ENCODE peak calls at places on chromosomes 12 and 14, in nine cellular contexts. Q is AG04450, T is glutamatergic neuron, M is astrocyte of the spinal cord, O is heart left ventricle, K is endothelial cell, E is cardiac muscle cell, I is type B pancreatic cell, P is lower lobe of right lung. V is an unnamed sample.

GRCh38 chr12:49200882-49201594 is 12.2 kb upstream of the TUBA1A start:
- DNase-seq in P (no peak), T (no peak), M (peak; percentile 92), I (no peak), Q (no peak), O (no peak), K (no peak), E (peak; percentile 39), V (no peak)

GRCh38 chr14:61593330-61593729 is 102.0 kb upstream of the HIF1A start:
- DNase-seq in O (no peak), K (no peak), Q (no peak), T (no peak), E (no peak), P (no peak), I (no peak), M (no peak), V (no peak)

GRCh38 chr14:76962303-76962660 is 66.2 kb downstream of the IRF2BPL start:
- DNase-seq in T (no peak), K (no peak), M (no peak), O (no peak), P (no peak), E (no peak), I (no peak), Q (no peak), V (no peak)

GRCh38 chr14:61335876-61336275 is 14.5 kb downstream of the PRKCH start:
- DNase-seq in T (no peak), Q (no peak), P (no peak), I (no peak), O (no peak), E (no peak), K (no peak), M (no peak), V (no peak)

GRCh38 chr12:115867854-115868253 is 409.6 kb downstream of the MED13L start:
- DNase-seq in K (no peak), O (no peak), P (no peak), M (no peak), T (no peak), E (no peak), Q (no peak), I (no peak), V (no peak)

GRCh38 chr14:36582011-36582873 is at the start of gene NKX2-8:
- DNase-seq in E (peak; percentile 33), T (peak; percentile 22), K (peak; percentile 16), Q (no peak), I (no peak), P (peak; percentile 48), O (no peak), M (no peak), V (no peak)

GRCh38 chr14:99445916-99446315 is 34.7 kb downstream of the SETD3 start:
- DNase-seq in O (no peak), Q (no peak), E (no peak), T (no peak), K (no peak), M (no peak), P (no peak), I (no peak), V (no peak)

GRCh38 chr12:102562836-102563425 is 82.6 kb upstream of the IGF1 start:
- DNase-seq in K (peak; percentile 5), M (no peak), Q (no peak), T (no peak), O (no peak), I (no peak), E (no peak), P (no peak), V (no peak)

GRCh38 chr12:46366771-46367170 is 5.8 kb downstream of the SLC38A2 start:
- DNase-seq in P (no peak), M (no peak), Q (no peak), O (no peak), K (no peak), E (no peak), T (no peak), I (no peak), V (no peak)

GRCh38 chr14:64569108-64570045 is 19.6 kb downstream of the PPP1R36 start:
- DNase-seq in Q (no peak), E (no peak), P (no peak), T (no peak), K (no peak), O (peak; percentile 51), I (no peak), M (peak; percentile 74), V (no peak)

GRCh38 chr14:52950410-52950897 is 396 bp downstream of the FERMT2 start:
- DNase-seq in O (peak; percentile 55), P (peak; percentile 56), I (peak; percentile 78), M (peak; percentile 51), E (peak; percentile 62), Q (no peak), K (peak; percentile 58), T (peak; percentile 71), V (peak; percentile 61)

GRCh38 chr12:123055281-123055766 is 74.8 kb downstream of the ARL6IP4 start:
- DNase-seq in P (no peak), E (no peak), Q (no peak), I (no peak), T (no peak), O (no peak), K (no peak), M (peak; percentile 25), V (no peak)

GRCh38 chr12:56213878-56214277 is 7.8 kb downstream of the RNF41 start:
- DNase-seq in M (no peak), T (no peak), O (no peak), P (no peak), E (no peak), I (no peak), K (no peak), Q (no peak), V (no peak)

GRCh38 chr14:83347874-83348273 is 1814.2 kb upstream of the SEL1L start:
- DNase-seq in M (peak; percentile 4), O (no peak), Q (no peak), T (no peak), K (no peak), E (no peak), I (no peak), P (no peak), V (no peak)

GRCh38 chr12:121214855-121215745 is 5.2 kb downstream of the P2RX4 start:
- DNase-seq in I (no peak), O (no peak), M (peak; percentile 76), K (no peak), T (no peak), P (no peak), Q (peak; percentile 75), E (no peak), V (no peak)

GRCh38 chr12:67617619-67618018 is 30.9 kb upstream of the DYRK2 start:
- DNase-seq in Q (no peak), T (no peak), M (no peak), E (peak; percentile 40), I (no peak), P (no peak), K (no peak), O (no peak), V (no peak)

GRCh38 chr14:64038857-64039542 is 186.2 kb downstream of the SYNE2 start:
- DNase-seq in M (no peak), E (no peak), O (no peak), P (no peak), Q (no peak), I (no peak), K (no peak), T (no peak), V (no peak)

GRCh38 chr12:4743046-4743445 is 22.8 kb downstream of the GALNT8 start:
- DNase-seq in I (no peak), K (no peak), O (no peak), Q (no peak), P (no peak), T (no peak), E (no peak), M (no peak), V (no peak)
- TF ChIP-seq CTCF in I (no peak), K (no peak), O (no peak), Q (no peak), P (no peak), T (no peak), E (no peak), M (no peak), V (no peak)

GRCh38 chr12:65673732-65674131 is 150.6 kb upstream of the HMGA2 start:
- DNase-seq in I (no peak), P (no peak), O (no peak), E (no peak), Q (no peak), K (no peak), T (no peak), M (peak; percentile 59), V (no peak)
- TF ChIP-seq CTCF in I (no peak), P (no peak), O (no peak), E (peak; percentile 14), Q (peak; percentile 29), K (no peak), T (no peak), M (peak; percentile 17), V (no peak)

DNA sequence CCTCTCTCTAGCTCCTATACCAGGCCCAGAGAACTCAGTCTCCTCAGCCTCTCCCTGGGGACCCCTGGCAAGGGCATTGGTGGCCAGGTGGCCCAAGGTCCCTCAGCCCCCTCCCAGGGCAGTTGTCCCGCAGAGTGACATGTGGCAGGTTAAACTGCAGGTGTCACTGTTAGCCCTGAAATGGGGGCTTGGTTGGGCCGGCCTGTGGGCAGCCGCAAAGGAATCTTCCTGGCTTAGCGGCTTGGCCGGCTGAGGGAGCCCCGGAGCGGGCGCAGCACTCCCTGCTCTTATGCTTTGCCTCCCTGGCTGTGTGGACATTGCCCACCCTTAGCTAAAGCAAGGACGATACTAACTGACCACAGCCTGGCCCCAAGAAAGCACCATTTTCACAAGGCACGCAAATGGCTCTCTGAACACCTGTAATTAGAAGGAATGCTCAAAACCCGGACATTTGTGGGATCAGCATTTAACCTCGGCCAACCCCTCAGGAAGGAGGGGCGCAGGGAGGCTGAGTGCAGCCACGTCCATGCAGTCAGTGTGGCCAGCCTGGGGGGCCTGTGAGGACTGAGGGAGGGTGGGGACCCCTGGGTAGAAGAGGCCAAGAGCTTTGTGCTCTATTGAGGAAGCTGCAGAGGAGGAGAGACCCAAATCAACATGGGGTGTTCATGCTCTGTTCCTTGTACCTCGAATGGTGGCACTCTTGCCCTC is 82.2 kb downstream of the PAPOLA start:
- DNase-seq in T (peak; percentile 84), Q (no peak), M (no peak), O (no peak), E (peak; percentile 89), P (no peak), K (peak; percentile 83), I (peak; percentile 79), V (no peak)
- TF ChIP-seq CTCF in T (peak; percentile 70), Q (peak; percentile 29), M (peak; percentile 46), O (no peak), E (peak; percentile 31), P (peak; percentile 30), K (peak; percentile 55), I (peak; percentile 86), V (peak; percentile 44)

DNA sequence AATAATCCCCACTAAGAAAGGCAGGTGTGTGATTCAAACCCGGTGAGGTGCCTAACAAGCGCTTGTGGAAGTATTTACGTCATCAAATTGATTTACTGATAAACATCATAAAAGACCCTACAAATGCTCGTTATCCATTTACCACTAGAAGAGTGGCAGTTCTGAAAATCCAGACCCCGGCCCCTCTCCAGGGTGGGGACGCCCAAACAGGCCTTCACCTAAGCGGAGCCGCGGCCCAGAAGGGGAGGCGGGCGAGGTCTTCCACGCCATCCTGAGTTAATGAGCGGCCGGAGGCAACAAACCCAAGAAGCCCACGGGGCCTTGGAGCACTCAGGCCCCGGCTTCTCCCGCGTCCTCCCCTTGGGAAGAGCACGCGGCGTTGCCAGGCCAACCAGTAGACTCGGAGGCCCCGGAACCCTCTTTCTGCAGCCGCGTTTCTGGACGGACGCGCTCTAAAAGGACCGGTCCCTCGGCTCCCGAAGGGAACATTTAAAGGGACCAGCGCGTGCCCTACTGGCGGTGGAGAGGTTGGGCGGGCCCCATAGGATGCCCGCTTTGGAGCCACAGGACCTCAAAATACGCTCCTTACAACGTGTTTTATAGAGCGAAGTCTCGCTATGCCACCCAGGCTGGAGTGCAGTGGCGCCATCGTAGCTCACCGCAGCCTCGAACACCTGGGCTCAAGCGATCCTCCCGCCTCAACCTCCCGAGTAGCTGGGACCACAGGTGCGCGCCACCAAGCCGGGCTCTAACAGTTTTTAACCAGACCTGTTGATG is 3.5 kb downstream of the PTPN21 start:
- DNase-seq in P (peak; percentile 81), T (peak; percentile 92), Q (peak; percentile 63), E (peak; percentile 75), O (peak; percentile 81), I (peak; percentile 83), K (peak; percentile 77), M (peak; percentile 86), V (peak; percentile 82)
- TF ChIP-seq CTCF in P (peak; percentile 39), T (no peak), Q (peak; percentile 39), E (peak; percentile 48), O (no peak), I (peak; percentile 50), K (no peak), M (peak; percentile 36), V (peak; percentile 40)

V was measured in breast epithelium.